ENCODE peak calls at places on chromosomes 5 and 9, in five cellular contexts. Z is fibroblast of the conjunctiva; Q is amygdala; M is stimulated activated CD8-positive, alpha-beta memory T cell treated with anti-CD3 and anti-CD28 coated beads, Interleukin-4, amount 100 ng/mL, for 24 hours; X is amniotic stem cell. H is an unnamed sample.

GRCh38 chr5:96934291-96934694 is 1.6 kb upstream of the LNPEP start:
- DNase-seq in M (no peak), Z (no peak), X (no peak), Q (no peak), H (no peak)

GRCh38 chr5:89374144-89374784 is 491.3 kb upstream of the MEF2C start:
- DNase-seq in Q (no peak), M (no peak), Z (no peak), X (no peak), H (peak; percentile 43)

GRCh38 chr5:87029951-87030350 is 237.7 kb upstream of the RASA1 start:
- DNase-seq in X (no peak), M (no peak), Z (no peak), Q (no peak), H (peak; percentile 47)

GRCh38 chr5:139065296-139065695 is 132.9 kb downstream of the SIL1 start:
- DNase-seq in M (no peak), Q (no peak), Z (peak; percentile 9), X (no peak), H (peak; percentile 90)

GRCh38 chr5:53475320-53475719 is 5.1 kb upstream of the FST start:
- DNase-seq in Q (no peak), Z (no peak), X (no peak), M (no peak), H (no peak)

GRCh38 chr5:171989276-171989675 is 17.2 kb downstream of the FBXW11 start:
- DNase-seq in M (no peak), Q (no peak), X (no peak), Z (no peak), H (no peak)

GRCh38 chr9:98091735-98092632 is 27.0 kb downstream of the TRIM14 start:
- DNase-seq in Z (no peak), Q (no peak), M (no peak), X (no peak), H (no peak)

GRCh38 chr5:38193015-38193581 is 65.3 kb upstream of the EGFLAM start:
- DNase-seq in X (peak; percentile 55), M (peak; percentile 31), Z (peak; percentile 38), Q (no peak), H (peak; percentile 65)

GRCh38 chr5:94707359-94707758 is 88.9 kb downstream of the SLF1 start:
- DNase-seq in X (no peak), M (no peak), Z (no peak), Q (no peak), H (peak; percentile 7)

GRCh38 chr9:89455356-89455824 is 42.5 kb downstream of the SEMA4D start:
- DNase-seq in Z (no peak), X (no peak), M (no peak), Q (no peak), H (no peak)

GRCh38 chr9:127813739-127814226 is 11.1 kb downstream of the FPGS start:
- DNase-seq in X (no peak), Q (no peak), M (no peak), Z (no peak), H (no peak)

GRCh38 chr5:58940446-58940845 is 357.6 kb downstream of the RAB3C start:
- DNase-seq in X (no peak), M (no peak), Z (peak; percentile 4), Q (no peak), H (no peak)

GRCh38 chr9:127693143-127693542 is 13.6 kb upstream of the CFAP157 start:
- DNase-seq in Q (no peak), X (no peak), Z (no peak), M (no peak), H (no peak)

GRCh38 chr9:92638621-92639101 is 31.3 kb downstream of the IPPK start:
- DNase-seq in Z (no peak), M (no peak), Q (no peak), X (no peak), H (no peak)

GRCh38 chr9:136773386-136774044 is 9.2 kb upstream of the LCN15 start:
- DNase-seq in M (peak; percentile 10), Z (no peak), X (no peak), Q (no peak), H (no peak)

GRCh38 chr5:81422671-81423070 is 28.7 kb upstream of the ACOT12 start:
- DNase-seq in M (no peak), Q (no peak), Z (peak; percentile 81), X (peak; percentile 64), H (no peak)

GRCh38 chr9:77846957-77847574 is 184.5 kb downstream of the GNAQ start:
- DNase-seq in X (no peak), M (no peak), Z (no peak), Q (no peak), H (no peak)

GRCh38 chr5:172800088-172800551 is 29.1 kb upstream of the DUSP1 start:
- DNase-seq in Z (no peak), Q (no peak), M (no peak), X (peak; percentile 35), H (peak; percentile 27)

GRCh38 chr9:30967484-30967883 is 1417.0 kb upstream of the ACO1 start:
- DNase-seq in Q (no peak), M (no peak), Z (no peak), X (no peak), H (no peak)

GRCh38 chr9:112212926-112213325 is 37.8 kb upstream of the SUSD1 start:
- DNase-seq in Z (no peak), X (no peak), Q (no peak), M (no peak), H (no peak)

GRCh38 chr9:129487658-129488483 is 133.0 kb downstream of the C9orf50 start:
- DNase-seq in X (no peak), Q (no peak), Z (no peak), M (peak; percentile 40), H (peak; percentile 50)

GRCh38 chr5:15694694-15695093 is 194.7 kb downstream of the FBXL7 start:
- DNase-seq in M (no peak), X (no peak), Z (peak; percentile 60), Q (no peak), H (no peak)

GRCh38 chr5:168883253-168883880 is 304.2 kb upstream of the PANK3 start:
- DNase-seq in M (no peak), Q (no peak), Z (no peak), X (no peak), H (no peak)

GRCh38 chr5:113190347-113190746 is 213.7 kb downstream of the DCP2 start:
- DNase-seq in Q (no peak), M (no peak), Z (no peak), X (no peak), H (no peak)

GRCh38 chr9:16267336-16268036 is 603.0 kb downstream of the BNC2 start:
- DNase-seq in M (no peak), X (peak; percentile 22), Q (no peak), Z (peak; percentile 72), H (peak; percentile 81)

GRCh38 chr5:40410939-40411635 is 268.6 kb upstream of the PTGER4 start:
- DNase-seq in Z (no peak), M (no peak), Q (no peak), X (no peak), H (no peak)

GRCh38 chr5:68428232-68428811 is 212.8 kb downstream of the PIK3R1 start:
- DNase-seq in X (no peak), Z (no peak), Q (no peak), M (no peak), H (no peak)

GRCh38 chr5:78508231-78508765 is 140.3 kb downstream of the LHFPL2 start:
- DNase-seq in M (no peak), Q (no peak), Z (no peak), X (no peak), H (no peak)

GRCh38 chr5:179217956-179218355 is 127.3 kb downstream of the ADAMTS2 start:
- DNase-seq in Q (no peak), Z (no peak), X (no peak), M (no peak), H (no peak)

GRCh38 chr9:121844090-121844489 is 192.7 kb downstream of the DAB2IP start:
- DNase-seq in Z (no peak), M (no peak), X (no peak), Q (no peak), H (no peak)

GRCh38 chr5:59831341-59831989 is 62.1 kb downstream of the PDE4D start:
- DNase-seq in Z (no peak), Q (no peak), M (no peak), X (no peak), H (no peak)

H was measured in thyroid gland.